ENCODE peak calls at places on chromosomes 16 and 17, in ten cellular contexts. One of them, this sample, is unnamed.

GRCh38 chr17:50161911-50162288 is 3.9 kb upstream of the SGCA start:
- DNase-seq in C1 segment of cervical spinal cord: no peak
- DNase-seq in HTR-8/SVneo: no peak
- DNase-seq in breast epithelium: no peak
- DNase-seq in IMR-90: no peak
- DNase-seq in NCI-H2081: no peak
- DNase-seq in occipital lobe: no peak
- DNase-seq in PC-3: no peak
- DNase-seq in NCI-H1436: no peak
- DNase-seq in OCI-LY7: no peak
- DNase-seq in this sample: no peak

GRCh38 chr17:76948726-76949342 is 80.6 kb downstream of the MGAT5B start:
- DNase-seq in C1 segment of cervical spinal cord: no peak
- DNase-seq in HTR-8/SVneo: no peak
- DNase-seq in breast epithelium: peak; percentile 56
- DNase-seq in IMR-90: no peak
- DNase-seq in NCI-H2081: peak; percentile 66
- DNase-seq in occipital lobe: no peak
- DNase-seq in PC-3: no peak
- DNase-seq in NCI-H1436: no peak
- DNase-seq in OCI-LY7: no peak
- DNase-seq in this sample: no peak

GRCh38 chr17:56997313-56997712 is 19.4 kb downstream of the SCPEP1 start:
- DNase-seq in C1 segment of cervical spinal cord: no peak
- DNase-seq in HTR-8/SVneo: no peak
- DNase-seq in breast epithelium: no peak
- DNase-seq in IMR-90: no peak
- DNase-seq in NCI-H2081: no peak
- DNase-seq in occipital lobe: no peak
- DNase-seq in PC-3: no peak
- DNase-seq in NCI-H1436: no peak
- DNase-seq in OCI-LY7: no peak
- DNase-seq in this sample: no peak

GRCh38 chr16:85417156-85417860 is 195.8 kb upstream of the GSE1 start:
- DNase-seq in C1 segment of cervical spinal cord: no peak
- DNase-seq in HTR-8/SVneo: no peak
- DNase-seq in breast epithelium: no peak
- DNase-seq in IMR-90: no peak
- DNase-seq in NCI-H2081: no peak
- DNase-seq in occipital lobe: no peak
- DNase-seq in PC-3: no peak
- DNase-seq in NCI-H1436: no peak
- DNase-seq in OCI-LY7: peak; percentile 20
- DNase-seq in this sample: no peak

GRCh38 chr17:17919169-17920107 is 52.8 kb downstream of the TOM1L2 start:
- DNase-seq in C1 segment of cervical spinal cord: peak; percentile 65
- DNase-seq in HTR-8/SVneo: peak; percentile 87
- DNase-seq in breast epithelium: peak; percentile 72
- DNase-seq in IMR-90: peak; percentile 72
- DNase-seq in NCI-H2081: peak; percentile 63
- DNase-seq in occipital lobe: peak; percentile 61
- DNase-seq in PC-3: peak; percentile 90
- DNase-seq in NCI-H1436: peak; percentile 74
- DNase-seq in OCI-LY7: peak; percentile 75
- DNase-seq in this sample: peak; percentile 82

GRCh38 chr17:50205111-50205821 is 3.8 kb upstream of the COL1A1 start:
- DNase-seq in C1 segment of cervical spinal cord: no peak
- DNase-seq in HTR-8/SVneo: no peak
- DNase-seq in breast epithelium: no peak
- DNase-seq in IMR-90: peak; percentile 60
- DNase-seq in NCI-H2081: no peak
- DNase-seq in occipital lobe: no peak
- DNase-seq in PC-3: no peak
- DNase-seq in NCI-H1436: no peak
- DNase-seq in OCI-LY7: no peak
- DNase-seq in this sample: peak; percentile 66

GRCh38 chr17:48038687-48039086 is 1.1 kb upstream of the COPZ2 start:
- DNase-seq in C1 segment of cervical spinal cord: no peak
- DNase-seq in HTR-8/SVneo: no peak
- DNase-seq in breast epithelium: no peak
- DNase-seq in IMR-90: no peak
- DNase-seq in NCI-H2081: no peak
- DNase-seq in occipital lobe: no peak
- DNase-seq in PC-3: no peak
- DNase-seq in NCI-H1436: no peak
- DNase-seq in OCI-LY7: no peak
- DNase-seq in this sample: no peak

GRCh38 chr16:30096862-30097563 is 1.0 kb upstream of the YPEL3 start:
- DNase-seq in C1 segment of cervical spinal cord: no peak
- DNase-seq in HTR-8/SVneo: no peak
- DNase-seq in breast epithelium: no peak
- DNase-seq in IMR-90: no peak
- DNase-seq in NCI-H2081: no peak
- DNase-seq in occipital lobe: no peak
- DNase-seq in PC-3: no peak
- DNase-seq in NCI-H1436: no peak
- DNase-seq in OCI-LY7: peak; percentile 31
- DNase-seq in this sample: no peak

GRCh38 chr16:19228057-19228456 is 57.5 kb upstream of the CLEC19A start:
- DNase-seq in C1 segment of cervical spinal cord: no peak
- DNase-seq in HTR-8/SVneo: peak; percentile 17
- DNase-seq in breast epithelium: no peak
- DNase-seq in IMR-90: no peak
- DNase-seq in NCI-H2081: no peak
- DNase-seq in occipital lobe: no peak
- DNase-seq in PC-3: no peak
- DNase-seq in NCI-H1436: no peak
- DNase-seq in OCI-LY7: no peak
- DNase-seq in this sample: no peak

GRCh38 chr16:57732011-57732410 is 3.6 kb upstream of the KATNB1 start:
- DNase-seq in C1 segment of cervical spinal cord: no peak
- DNase-seq in HTR-8/SVneo: no peak
- DNase-seq in breast epithelium: no peak
- DNase-seq in IMR-90: peak; percentile 25
- DNase-seq in NCI-H2081: no peak
- DNase-seq in occipital lobe: no peak
- DNase-seq in PC-3: no peak
- DNase-seq in NCI-H1436: no peak
- DNase-seq in OCI-LY7: no peak
- DNase-seq in this sample: peak; percentile 68

GRCh38 chr17:28524476-28525415 is 18.6 kb downstream of the FOXN1 start:
- DNase-seq in C1 segment of cervical spinal cord: no peak
- DNase-seq in HTR-8/SVneo: peak; percentile 71
- DNase-seq in breast epithelium: peak; percentile 61
- DNase-seq in IMR-90: peak; percentile 78
- DNase-seq in NCI-H2081: no peak
- DNase-seq in occipital lobe: no peak
- DNase-seq in PC-3: peak; percentile 79
- DNase-seq in NCI-H1436: no peak
- DNase-seq in OCI-LY7: no peak
- DNase-seq in this sample: peak; percentile 57

GRCh38 chr16:57348361-57348760 is 10.2 kb upstream of the CCL22 start:
- DNase-seq in C1 segment of cervical spinal cord: no peak
- DNase-seq in HTR-8/SVneo: no peak
- DNase-seq in breast epithelium: no peak
- DNase-seq in IMR-90: no peak
- DNase-seq in NCI-H2081: no peak
- DNase-seq in occipital lobe: no peak
- DNase-seq in PC-3: no peak
- DNase-seq in NCI-H1436: no peak
- DNase-seq in OCI-LY7: no peak
- DNase-seq in this sample: no peak

GRCh38 chr16:35184356-35184870 is 1725.0 kb downstream of the TP53TG3F start:
- DNase-seq in C1 segment of cervical spinal cord: no peak
- DNase-seq in HTR-8/SVneo: no peak
- DNase-seq in breast epithelium: no peak
- DNase-seq in IMR-90: no peak
- DNase-seq in NCI-H2081: no peak
- DNase-seq in occipital lobe: no peak
- DNase-seq in PC-3: no peak
- DNase-seq in NCI-H1436: no peak
- DNase-seq in OCI-LY7: no peak
- DNase-seq in this sample: no peak

This sample was measured in fibroblast of pulmonary artery.